ENCODE peak calls at places on chromosomes 4 and X, in seven cellular contexts. E is GM23248, H is NCI-H2107, B is iris pigment epithelial cell, D is GF-D8, N is brain microvascular endothelial cell, Q is T-cell. Z is an unnamed sample.

GRCh38 chr4:34200535-34200934 is 2043.8 kb downstream of the ARAP2 start:
- DNase-seq in D (no peak), N (no peak), E (no peak), H (no peak), B (no peak), Q (no peak), Z (no peak)

GRCh38 chr4:65623509-65623908 is 46.8 kb downstream of the EPHA5 start:
- DNase-seq in E (peak; percentile 81), Q (no peak), D (no peak), B (peak; percentile 80), N (peak; percentile 82), H (no peak), Z (no peak)

GRCh38 chrX:139475432-139475831 is 55.1 kb upstream of the F9 start:
- DNase-seq in N (no peak), B (no peak), D (no peak), H (no peak), E (no peak), Q (no peak), Z (no peak)

GRCh38 chr4:151031831-151032605 is 16.9 kb upstream of the LRBA start:
- DNase-seq in D (peak; percentile 24), H (no peak), B (peak; percentile 73), N (peak; percentile 41), Q (no peak), E (peak; percentile 77), Z (no peak)

GRCh38 chrX:54530358-54530900 is 410 bp downstream of the GNL3L start:
- DNase-seq in D (no peak), N (no peak), H (no peak), E (peak; percentile 19), Q (no peak), B (no peak), Z (no peak)

GRCh38 chr4:25406081-25406692 is 29.1 kb downstream of the ANAPC4 start:
- DNase-seq in B (peak; percentile 78), D (no peak), H (no peak), Q (no peak), N (no peak), E (peak; percentile 54), Z (peak; percentile 24)

GRCh38 chrX:54208531-54208930 is 25.5 kb upstream of the FAM120C start:
- DNase-seq in D (no peak), N (peak; percentile 70), Q (no peak), B (peak; percentile 51), E (peak; percentile 42), H (no peak), Z (no peak)

GRCh38 chr4:87502580-87503238 is 26.5 kb downstream of the SPARCL1 start:
- DNase-seq in N (no peak), E (peak; percentile 18), D (no peak), B (peak; percentile 70), H (no peak), Q (no peak), Z (no peak)

GRCh38 chr4:123977623-123978022 is 581.0 kb downstream of the SPRY1 start:
- DNase-seq in B (no peak), N (no peak), E (peak; percentile 22), D (no peak), Q (no peak), H (no peak), Z (no peak)

GRCh38 chr4:5958199-5958735 is 60.0 kb downstream of the C4orf50 start:
- DNase-seq in D (no peak), H (no peak), N (no peak), E (no peak), Q (no peak), B (no peak), Z (no peak)

GRCh38 chr4:7787681-7788141 is 151.9 kb downstream of the AFAP1 start:
- DNase-seq in H (no peak), B (no peak), N (no peak), E (no peak), D (no peak), Q (no peak), Z (no peak)

GRCh38 chrX:19673334-19674040 is 158.2 kb upstream of the MAP3K15 start:
- DNase-seq in N (peak; percentile 93), E (peak; percentile 94), Q (no peak), B (peak; percentile 94), D (no peak), H (no peak), Z (peak; percentile 76)

GRCh38 chr4:75930152-75930551 is 10.7 kb downstream of the NAAA start:
- DNase-seq in D (no peak), N (no peak), B (no peak), E (no peak), Q (no peak), H (no peak), Z (no peak)

GRCh38 chr4:123102897-123103489 is 180.6 kb upstream of the NUDT6 start:
- DNase-seq in N (peak; percentile 18), H (no peak), B (peak; percentile 69), D (peak; percentile 19), Q (no peak), E (peak; percentile 65), Z (no peak)

GRCh38 chr4:100828986-100829685 is 311.3 kb upstream of the EMCN start:
- DNase-seq in H (no peak), D (no peak), B (peak; percentile 20), N (no peak), E (peak; percentile 37), Q (no peak), Z (no peak)

GRCh38 chr4:80017125-80017854 is 55.7 kb downstream of the ANTXR2 start:
- DNase-seq in H (no peak), B (peak; percentile 96), Q (no peak), D (peak; percentile 76), E (peak; percentile 83), N (peak; percentile 76), Z (no peak)

GRCh38 chr4:146814736-146815135 is 130.9 kb downstream of the TTC29 start:
- DNase-seq in N (no peak), H (no peak), E (no peak), B (peak; percentile 0), D (no peak), Q (no peak), Z (no peak)

GRCh38 chr4:54230479-54231418 is 1.7 kb downstream of the PDGFRA start:
- DNase-seq in D (no peak), H (no peak), N (peak; percentile 8), Q (no peak), B (peak; percentile 61), E (peak; percentile 78), Z (peak; percentile 77)

GRCh38 chr4:76272091-76272490 is 20.6 kb downstream of the FAM47E start:
- DNase-seq in H (no peak), D (no peak), E (no peak), B (no peak), N (no peak), Q (no peak), Z (no peak)

GRCh38 chr4:182847543-182847942 is 69.6 kb downstream of the DCTD start:
- DNase-seq in N (no peak), H (no peak), E (no peak), Q (no peak), B (no peak), D (no peak), Z (no peak)